ENCODE peak calls at places on chromosomes 4 and X, in nine cellular contexts. Y is M059J; N is HCEC 1CT; P is aorta; A is upper lobe of left lung; Q is CD8-positive, alpha-beta T cell; D is neural crest cell; R is GM12865; M is T-cell. H is an unnamed sample.

GRCh38 chrX:79270401-79270800 is 96.7 kb downstream of the ITM2A start:
- DNase-seq in Y (peak), N (no peak), P (peak), A (no peak), Q (peak), D (no peak), R (peak), M (peak), H (no peak)

GRCh38 chr4:187357861-187358260 is 634.2 kb upstream of the FAT1 start:
- DNase-seq in Y (no peak), N (no peak), P (no peak), A (no peak), Q (no peak), D (no peak), R (no peak), M (no peak), H (no peak)

GRCh38 chr4:3630136-3630933 is 98.1 kb upstream of the LRPAP1 start:
- DNase-seq in Y (no peak), N (no peak), P (peak), A (peak), Q (no peak), D (no peak), R (no peak), M (no peak), H (no peak)

GRCh38 chr4:182448281-182449151 is 205.3 kb downstream of the TENM3 start:
- DNase-seq in Y (peak), N (peak), P (peak), A (peak), Q (no peak), D (peak), R (peak), M (no peak), H (peak)

GRCh38 chrX:46844913-46845312 is 8.1 kb downstream of the RP2 start:
- DNase-seq in Y (no peak), N (no peak), P (no peak), A (no peak), Q (no peak), D (no peak), R (no peak), M (no peak), H (no peak)

GRCh38 chr4:82892467-82892802 is 1.5 kb upstream of the SEC31A start:
- DNase-seq in Y (peak), N (no peak), P (no peak), A (no peak), Q (no peak), D (no peak), R (no peak), M (no peak), H (no peak)

GRCh38 chrX:72107320-72107719 is 24.4 kb downstream of the RTL5 start:
- DNase-seq in Y (peak), N (peak), P (no peak), A (no peak), Q (no peak), D (no peak), R (no peak), M (no peak), H (peak)

GRCh38 chr4:76585897-76586360 is 150.9 kb downstream of the SHROOM3 start:
- DNase-seq in Y (peak), N (no peak), P (peak), A (peak), Q (no peak), D (peak), R (peak), M (no peak), H (no peak)

GRCh38 chr4:95549246-95550138 is 719 bp upstream of the UNC5C start:
- DNase-seq in Y (peak), N (no peak), P (peak), A (peak), Q (no peak), D (peak), R (peak), M (no peak), H (peak)

GRCh38 chr4:60129740-60130139 is 1070.4 kb upstream of the ADGRL3 start:
- DNase-seq in Y (no peak), N (no peak), P (no peak), A (no peak), Q (no peak), D (no peak), R (no peak), M (no peak), H (no peak)

GRCh38 chr4:112523008-112523440 is 7.0 kb upstream of the NEUROG2 start:
- DNase-seq in Y (no peak), N (no peak), P (no peak), A (peak), Q (no peak), D (peak), R (peak), M (no peak), H (no peak)

GRCh38 chrX:10507181-10507580 is 113.2 kb downstream of the MID1 start:
- DNase-seq in Y (peak), N (no peak), P (no peak), A (no peak), Q (no peak), D (no peak), R (no peak), M (no peak), H (peak)

GRCh38 chr4:68750555-68750954 is 65.2 kb upstream of the UGT2B10 start:
- DNase-seq in Y (no peak), N (no peak), P (no peak), A (no peak), Q (no peak), D (no peak), R (no peak), M (no peak), H (no peak)

GRCh38 chr4:149371021-149371420 is 444.6 kb downstream of the IQCM start:
- DNase-seq in Y (peak), N (peak), P (no peak), A (no peak), Q (no peak), D (no peak), R (peak), M (no peak), H (peak)

GRCh38 chrX:67612231-67612630 is 68.4 kb downstream of the AR start:
- DNase-seq in Y (peak), N (peak), P (no peak), A (no peak), Q (no peak), D (no peak), R (no peak), M (no peak), H (peak)

GRCh38 chr4:186651181-186651603 is 72.5 kb downstream of the FAT1 start:
- DNase-seq in Y (no peak), N (no peak), P (no peak), A (no peak), Q (no peak), D (no peak), R (no peak), M (no peak), H (no peak)

GRCh38 chr4:76716658-76717057 is 181.3 kb downstream of the SOWAHB start:
- DNase-seq in Y (no peak), N (no peak), P (no peak), A (no peak), Q (no peak), D (no peak), R (no peak), M (no peak), H (no peak)

GRCh38 chr4:65416875-65417274 is 253.4 kb downstream of the EPHA5 start:
- DNase-seq in Y (peak), N (peak), P (no peak), A (no peak), Q (no peak), D (no peak), R (no peak), M (no peak), H (no peak)

GRCh38 chrX:70196961-70197805 is 19.9 kb downstream of the DGAT2L6 start:
- DNase-seq in Y (peak), N (peak), P (no peak), A (no peak), Q (peak), D (peak), R (peak), M (peak), H (peak)

GRCh38 chrX:2474963-2475726 is 25.6 kb downstream of the DHRSX start:
- DNase-seq in Y (no peak), N (no peak), P (no peak), A (no peak), Q (no peak), D (no peak), R (no peak), M (no peak), H (no peak)

GRCh38 chrX:149641832-149642231 is 10.2 kb upstream of the TMEM185A start:
- DNase-seq in Y (no peak), N (no peak), P (no peak), A (no peak), Q (no peak), D (no peak), R (no peak), M (no peak), H (no peak)

GRCh38 chrX:69238153-69238959 is 73.1 kb upstream of the PJA1 start:
- DNase-seq in Y (peak), N (no peak), P (peak), A (peak), Q (no peak), D (no peak), R (no peak), M (no peak), H (no peak)

GRCh38 chr4:112270051-112270450 is 15.7 kb downstream of the TIFA start:
- DNase-seq in Y (no peak), N (no peak), P (no peak), A (no peak), Q (no peak), D (no peak), R (no peak), M (no peak), H (no peak)

GRCh38 chr4:37908488-37909343 is 17.8 kb downstream of the TBC1D1 start:
- DNase-seq in Y (peak), N (no peak), P (no peak), A (no peak), Q (no peak), D (no peak), R (no peak), M (no peak), H (peak)

GRCh38 chr4:178395798-178396197 is 953.6 kb upstream of the AGA start:
- DNase-seq in Y (no peak), N (no peak), P (no peak), A (no peak), Q (no peak), D (no peak), R (no peak), M (no peak), H (no peak)

GRCh38 chrX:11532291-11533075 is 133.2 kb downstream of the ARHGAP6 start:
- DNase-seq in Y (peak), N (peak), P (no peak), A (no peak), Q (no peak), D (no peak), R (no peak), M (no peak), H (no peak)

GRCh38 chr4:151147000-151147399 is 47.6 kb downstream of the RPS3A start:
- DNase-seq in Y (no peak), N (no peak), P (no peak), A (no peak), Q (no peak), D (no peak), R (no peak), M (no peak), H (no peak)

GRCh38 chr4:55733874-55734437 is 85.6 kb upstream of the EXOC1L start:
- DNase-seq in Y (peak), N (peak), P (peak), A (no peak), Q (no peak), D (no peak), R (no peak), M (no peak), H (peak)

GRCh38 chr4:8412288-8412687 is 28.2 kb downstream of the ACOX3 start:
- DNase-seq in Y (no peak), N (no peak), P (no peak), A (no peak), Q (no peak), D (no peak), R (no peak), M (no peak), H (no peak)

GRCh38 chr4:86670739-86671138 is 76.6 kb downstream of the PTPN13 start:
- DNase-seq in Y (peak), N (peak), P (no peak), A (no peak), Q (no peak), D (no peak), R (no peak), M (no peak), H (peak)

GRCh38 chr4:11631416-11631815 is 202.7 kb upstream of the HS3ST1 start:
- DNase-seq in Y (peak), N (peak), P (no peak), A (no peak), Q (no peak), D (no peak), R (no peak), M (no peak), H (no peak)

GRCh38 chr4:159515314-159516025 is 412.6 kb downstream of the RAPGEF2 start:
- DNase-seq in Y (no peak), N (no peak), P (no peak), A (no peak), Q (no peak), D (no peak), R (no peak), M (no peak), H (no peak)

GRCh38 chr4:119207051-119207450 is 5.5 kb upstream of the USP53 start:
- DNase-seq in Y (no peak), N (no peak), P (no peak), A (no peak), Q (no peak), D (no peak), R (no peak), M (no peak), H (no peak)

GRCh38 chr4:151788021-151788420 is 27.2 kb upstream of the GATB start:
- DNase-seq in Y (no peak), N (no peak), P (no peak), A (no peak), Q (no peak), D (no peak), R (no peak), M (no peak), H (no peak)

H was measured in HT1080.